ENCODE peak calls at places on chromosomes 7 and 10, in six cellular contexts. X, U, L, O, F and G are unnamed samples.

GRCh38 chr7:876972-877311 is 588 bp downstream of the GET4 start:
- DNase-seq in X (no peak), U (no peak), L (no peak), O (no peak), F (peak; percentile 53), G (peak; percentile 37)

GRCh38 chr10:117449636-117450035 is 74.4 kb upstream of the PDZD8 start:
- DNase-seq in X (no peak), U (no peak), L (no peak), O (no peak), F (no peak), G (no peak)

GRCh38 chr7:156604836-156605695 is 35.5 kb upstream of the RNF32 start:
- DNase-seq in X (no peak), U (no peak), L (no peak), O (no peak), F (no peak), G (no peak)

GRCh38 chr7:30278386-30278785 is 6.0 kb upstream of the ZNRF2 start:
- DNase-seq in X (no peak), U (no peak), L (no peak), O (no peak), F (no peak), G (no peak)

GRCh38 chr10:112379635-112380296 is 5.8 kb downstream of the ACSL5 start:
- DNase-seq in X (no peak), U (no peak), L (no peak), O (no peak), F (no peak), G (no peak)

GRCh38 chr10:12067336-12067735 is 1.4 kb upstream of the DHTKD1 start:
- DNase-seq in X (no peak), U (no peak), L (no peak), O (peak; percentile 42), F (no peak), G (no peak)

GRCh38 chr10:64762861-64763260 is 1241.7 kb downstream of the REEP3 start:
- DNase-seq in X (no peak), U (no peak), L (no peak), O (no peak), F (no peak), G (no peak)

GRCh38 chr10:63228237-63228636 is 95.1 kb downstream of the NRBF2 start:
- DNase-seq in X (no peak), U (no peak), L (no peak), O (no peak), F (no peak), G (no peak)

GRCh38 chr10:84178387-84178697 is 4.7 kb downstream of the GPR15LG start:
- DNase-seq in X (no peak), U (no peak), L (no peak), O (no peak), F (no peak), G (no peak)

GRCh38 chr7:16670021-16670420 is 24.0 kb downstream of the BZW2 start:
- DNase-seq in X (no peak), U (no peak), L (no peak), O (peak; percentile 40), F (no peak), G (no peak)